ENCODE peak calls at places on chromosomes 6 and 20, in eight cellular contexts. R is mesendoderm; K is memory B cell; Z is activated CD4-positive, alpha-beta T cell treated with anti-CD3 and anti-CD28 coated beads for 4 hours; Y is endodermal cell; T is IMR-90; E is GM13976; C is COR-L47. A is an unnamed sample.

GRCh38 chr20:44572551-44573500 is 9.6 kb upstream of the PKIG start:
- DNase-seq in Z (no peak), E (no peak), R (no peak), T (peak; percentile 89), C (no peak), Y (no peak), K (no peak), A (peak; percentile 93)

GRCh38 chr6:51529240-51529639 is 558.2 kb downstream of the PKHD1 start:
- DNase-seq in R (peak; percentile 19), K (no peak), C (no peak), E (no peak), Y (no peak), T (no peak), Z (no peak), A (no peak)

GRCh38 chr20:752263-752662 is 16.0 kb downstream of the SLC52A3 start:
- DNase-seq in Z (no peak), T (no peak), E (no peak), C (no peak), R (no peak), K (no peak), Y (no peak), A (no peak)

GRCh38 chr6:145669627-145670034 is 65.7 kb downstream of the EPM2A start:
- DNase-seq in K (no peak), R (no peak), Y (no peak), T (peak; percentile 86), Z (no peak), E (no peak), C (no peak), A (peak; percentile 86)

GRCh38 chr6:136037246-136037884 is 185.9 kb downstream of the PDE7B start:
- DNase-seq in C (no peak), Z (no peak), Y (no peak), E (peak; percentile 55), T (peak; percentile 42), R (no peak), K (no peak), A (peak; percentile 26)

GRCh38 chr20:41717464-41717863 is 99.3 kb upstream of the CHD6 start:
- DNase-seq in K (no peak), C (peak; percentile 96), E (no peak), R (no peak), Y (no peak), Z (no peak), T (no peak), A (no peak)

GRCh38 chr6:148152244-148152643 is 190.4 kb upstream of the SASH1 start:
- DNase-seq in R (no peak), K (no peak), Y (no peak), T (no peak), C (no peak), E (no peak), Z (no peak), A (no peak)

GRCh38 chr20:48657426-48658197 is 170.2 kb downstream of the PREX1 start:
- DNase-seq in Z (peak; percentile 63), C (peak; percentile 60), T (peak; percentile 69), R (peak; percentile 89), K (peak; percentile 64), E (peak; percentile 94), Y (peak; percentile 85), A (peak; percentile 73)

GRCh38 chr6:80742481-80742880 is 636.0 kb downstream of the BCKDHB start:
- DNase-seq in C (peak; percentile 44), R (peak; percentile 43), K (no peak), E (no peak), Y (no peak), Z (no peak), T (peak; percentile 25), A (peak; percentile 64)